ENCODE peak calls at places on chromosomes 1 and 21, in eight cellular contexts. N, S, V, J, P, R, Z and H are unnamed samples. For H3K27me3, the result is how much of the 10 kb centered on the place peaks cover.

GRCh38 chr1:25879675-25880074 is 4.2 kb upstream of the PAQR7 start:
- DNase-seq in Z (no peak), P (no peak), N (no peak), R (peak), J (no peak), V (no peak), S (no peak), H (no peak)

GRCh38 chr21:16007933-16008332 is 278.2 kb downstream of the USP25 start:
- DNase-seq in J (no peak), P (no peak), N (no peak), Z (no peak), V (no peak), S (no peak), R (no peak), H (no peak)

GRCh38 chr1:155125946-155126493 is 1.7 kb upstream of the EFNA1 start:
- DNase-seq in N (no peak), P (no peak), Z (peak), V (no peak), R (peak), J (peak), S (peak), H (no peak)

GRCh38 chr1:89945852-89946476 is 48.9 kb upstream of the ZNF326 start:
- DNase-seq in Z (no peak), R (no peak), P (no peak), S (no peak), J (no peak), N (no peak), V (peak), H (peak)

GRCh38 chr1:81478217-81478616 is 322.5 kb upstream of the ADGRL2 start:
- DNase-seq in R (peak), S (no peak), Z (peak), J (no peak), V (no peak), N (no peak), P (no peak), H (no peak)

GRCh38 chr1:26913754-26914619 is at the start of gene NR0B2:
- DNase-seq in V (no peak), Z (peak), P (no peak), S (no peak), R (peak), J (peak), N (no peak), H (no peak)

GRCh38 chr1:67861856-67862516 is 28.7 kb upstream of the GNG12 start:
- DNase-seq in N (no peak), J (no peak), S (no peak), P (no peak), Z (no peak), R (no peak), V (no peak), H (no peak)

GRCh38 chr1:172254521-172255222 is 165.8 kb upstream of the C1orf105 start:
- DNase-seq in V (peak), P (peak), N (no peak), R (no peak), Z (no peak), J (no peak), S (no peak), H (no peak)

GRCh38 chr1:226187380-226187779 is 839 bp upstream of the ACBD3 start:
- DNase-seq in V (no peak), N (no peak), R (no peak), Z (no peak), P (no peak), S (no peak), J (no peak), H (no peak)
- H3K4me3 ChIP-seq in V (no peak), N (peak), R (no peak), Z (peak), P (peak), S (peak), J (peak), H (peak)

GRCh38 chr21:44753357-44753756 is 42.0 kb upstream of the TSPEAR start:
- DNase-seq in N (no peak), R (no peak), S (no peak), V (no peak), P (no peak), Z (no peak), J (no peak), H (no peak)
- H3K27me3 ChIP-seq in N (under half), R (under half), S (under half), V (under half), P (under half), Z (under half), J (under half), H (under half)

GRCh38 chr1:5713101-5713820 is 279.0 kb downstream of the NPHP4 start:
- DNase-seq in R (no peak), S (no peak), P (no peak), J (peak), N (no peak), Z (no peak), V (no peak), H (no peak)
- H3K4me3 ChIP-seq in R (no peak), S (no peak), P (no peak), J (no peak), N (no peak), Z (no peak), V (no peak), H (no peak)

GRCh38 chr21:44926364-44927101 is 5.8 kb upstream of the ITGB2 start:
- DNase-seq in V (peak), R (no peak), S (no peak), N (peak), Z (peak), J (peak), P (no peak), H (no peak)

GRCh38 chr21:44927259-44927586 is 6.5 kb upstream of the ITGB2 start:
- DNase-seq in Z (no peak), S (no peak), R (no peak), N (no peak), V (no peak), J (no peak), P (no peak), H (no peak)

GRCh38 chr21:44924611-44925010 is 3.9 kb upstream of the ITGB2 start:
- DNase-seq in J (no peak), V (no peak), S (no peak), R (no peak), P (peak), N (no peak), Z (peak), H (no peak)

GRCh38 chr21:44923481-44924084 is 2.9 kb upstream of the ITGB2 start:
- DNase-seq in S (no peak), Z (no peak), J (no peak), R (no peak), N (no peak), P (no peak), V (no peak), H (no peak)

DNA sequence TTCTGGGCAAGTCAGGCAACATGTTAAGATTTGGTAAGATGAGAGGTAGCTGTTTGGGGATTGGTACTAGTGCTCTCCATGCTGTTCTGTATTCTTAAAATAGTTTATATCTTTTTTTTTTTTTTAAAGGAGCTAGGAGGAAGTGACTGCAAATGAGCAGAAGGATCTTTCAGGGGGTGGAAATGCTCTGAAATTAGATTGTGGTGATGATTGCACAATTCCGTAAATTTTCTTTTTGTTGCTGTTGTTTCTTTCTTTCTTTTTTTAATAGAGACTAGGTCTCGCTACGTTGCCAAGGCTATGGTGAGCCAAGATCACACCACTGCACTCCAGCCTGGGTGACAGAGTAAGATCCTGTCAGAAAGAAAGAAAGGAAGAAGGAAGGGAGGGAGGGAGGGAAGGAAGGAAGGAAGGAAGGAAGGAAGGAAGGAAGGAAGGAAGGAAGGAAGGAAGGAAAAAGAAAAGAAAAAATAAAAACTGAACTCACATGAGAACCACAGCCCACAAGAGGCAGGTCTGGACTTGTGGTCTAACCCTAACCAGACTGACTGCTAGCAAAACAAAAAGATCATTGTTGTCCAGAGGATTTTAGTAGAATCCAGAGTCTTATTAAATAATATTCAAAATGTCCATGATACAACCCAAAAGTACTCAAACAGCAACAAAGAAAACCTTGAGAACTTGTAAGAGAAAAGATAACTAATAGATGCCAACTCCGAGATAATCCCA is 4.5 kb upstream of the ITGB2 start:
- DNase-seq in V (peak), Z (no peak), P (peak), S (no peak), N (no peak), J (peak), R (no peak), H (no peak)
- H3K27me3 ChIP-seq in V (under half), Z (half or more), P (under half), S (half or more), N (under half), J (under half), R (under half), H (under half)

DNA sequence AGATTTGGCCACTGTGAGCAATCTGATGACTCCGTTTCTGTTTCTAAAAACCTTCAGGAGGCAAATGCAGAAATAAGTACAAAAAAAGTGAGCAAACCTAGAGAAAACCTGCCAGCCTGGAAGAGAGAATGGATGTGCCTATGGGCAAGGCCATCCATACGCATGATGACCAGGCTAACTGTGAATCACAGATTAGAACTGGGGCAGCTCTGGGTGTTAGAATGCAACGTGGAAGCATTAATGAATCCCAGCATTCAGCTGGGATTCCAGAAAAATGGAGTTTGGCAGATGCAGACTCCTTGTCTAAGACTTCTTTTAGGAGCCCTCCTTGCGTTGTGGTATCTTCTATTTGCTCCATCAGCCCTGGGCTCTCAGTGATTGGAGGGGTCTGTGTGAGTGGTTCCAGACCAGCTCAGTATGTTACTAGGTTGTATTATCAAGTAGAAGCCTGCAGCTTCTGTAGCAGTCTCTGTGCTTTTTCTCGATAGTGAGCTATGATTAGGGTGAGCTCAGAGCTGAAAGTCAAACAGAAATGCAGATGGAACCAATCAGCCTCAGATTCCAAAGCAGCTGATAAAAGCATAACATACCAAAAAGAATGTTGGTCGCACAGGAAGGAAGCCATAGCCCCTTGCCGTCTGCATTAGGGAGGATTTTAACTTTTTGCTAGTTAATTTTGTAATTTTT is 154.0 kb downstream of the PSMG1 start:
- DNase-seq in P (no peak), R (no peak), Z (no peak), N (no peak), V (no peak), S (no peak), J (no peak), H (no peak)
- H3K4me3 ChIP-seq in P (no peak), R (no peak), Z (no peak), N (no peak), V (no peak), S (no peak), J (no peak), H (no peak)

DNA sequence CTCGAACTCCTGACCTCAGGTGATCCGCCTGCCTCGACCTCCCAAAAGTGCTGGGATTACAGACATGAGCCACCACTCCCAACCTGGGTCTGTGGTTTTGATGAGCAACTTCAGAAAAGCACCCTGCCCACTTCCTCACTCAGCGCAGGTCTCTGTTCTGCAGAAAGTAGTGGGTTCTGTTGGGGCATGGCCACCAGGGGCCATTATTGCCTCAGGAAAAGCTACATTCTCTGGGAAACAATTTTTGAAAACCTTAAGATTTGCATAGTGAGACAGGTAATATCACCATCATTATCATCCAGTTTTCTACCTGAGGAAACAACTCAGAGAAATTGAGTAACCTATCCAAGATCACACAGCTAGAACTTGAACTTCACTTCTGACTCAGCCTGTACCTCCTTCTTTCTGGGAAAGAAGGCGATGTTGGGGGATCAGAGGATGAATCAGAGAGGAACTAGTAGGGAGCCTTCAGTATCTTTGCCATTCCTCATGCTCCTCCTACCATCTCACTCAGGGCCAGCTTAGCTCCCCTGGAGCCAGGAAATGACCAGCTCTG is 7.1 kb upstream of the NES start:
- DNase-seq in Z (no peak), N (no peak), V (peak), J (no peak), S (no peak), R (no peak), P (no peak), H (no peak)
- H3K27me3 ChIP-seq in Z (half or more), N (under half), V (under half), J (half or more), S (under half), R (under half), P (under half), H (under half)

GRCh38 chr1:179774033-179774432 is 30.9 kb downstream of the FAM163A start:
- DNase-seq in V (no peak), S (no peak), R (no peak), J (no peak), Z (no peak), N (no peak), P (no peak), H (no peak)

GRCh38 chr1:179773264-179773663 is 30.2 kb downstream of the FAM163A start:
- DNase-seq in Z (no peak), P (no peak), S (no peak), J (no peak), N (no peak), R (no peak), V (no peak), H (no peak)

GRCh38 chr1:179776831-179777230 is 33.7 kb downstream of the FAM163A start:
- DNase-seq in Z (no peak), N (no peak), R (no peak), J (no peak), S (no peak), V (peak), P (no peak), H (no peak)

GRCh38 chr1:179777731-179778130 is 34.6 kb downstream of the FAM163A start:
- DNase-seq in J (no peak), V (no peak), Z (no peak), R (no peak), S (no peak), N (no peak), P (no peak), H (no peak)

DNA sequence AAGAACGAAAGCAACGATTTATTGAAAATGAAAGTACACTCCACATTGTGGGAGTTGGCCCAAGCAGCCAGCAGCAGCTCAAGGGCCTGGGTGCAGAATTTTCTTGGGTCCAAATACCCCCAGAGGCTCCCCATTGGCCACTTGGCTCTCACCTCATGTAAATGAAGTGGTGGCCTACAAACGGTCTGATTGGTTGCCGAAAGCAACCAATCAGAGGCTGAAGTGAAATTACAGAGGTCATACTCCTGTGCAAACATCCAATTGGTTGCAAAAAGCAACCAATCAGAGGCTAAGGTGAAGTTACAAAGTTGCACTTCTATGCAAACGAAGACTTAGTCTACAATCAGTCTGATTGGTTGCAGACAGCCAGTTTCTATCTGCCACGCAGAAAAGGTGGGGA is 31.9 kb downstream of the FAM163A start:
- DNase-seq in J (no peak), N (no peak), P (no peak), V (no peak), Z (no peak), R (no peak), S (no peak), H (no peak)
- H3K4me3 ChIP-seq in J (no peak), N (no peak), P (no peak), V (no peak), Z (no peak), R (no peak), S (no peak), H (no peak)

GRCh38 chr1:49686107-49686506 is 337.6 kb downstream of the AGBL4 start:
- DNase-seq in N (no peak), Z (no peak), S (no peak), V (peak), P (no peak), R (no peak), J (no peak), H (no peak)
- H3K27me3 ChIP-seq in N (under half), Z (under half), S (under half), V (under half), P (under half), R (under half), J (under half), H (under half)

DNA sequence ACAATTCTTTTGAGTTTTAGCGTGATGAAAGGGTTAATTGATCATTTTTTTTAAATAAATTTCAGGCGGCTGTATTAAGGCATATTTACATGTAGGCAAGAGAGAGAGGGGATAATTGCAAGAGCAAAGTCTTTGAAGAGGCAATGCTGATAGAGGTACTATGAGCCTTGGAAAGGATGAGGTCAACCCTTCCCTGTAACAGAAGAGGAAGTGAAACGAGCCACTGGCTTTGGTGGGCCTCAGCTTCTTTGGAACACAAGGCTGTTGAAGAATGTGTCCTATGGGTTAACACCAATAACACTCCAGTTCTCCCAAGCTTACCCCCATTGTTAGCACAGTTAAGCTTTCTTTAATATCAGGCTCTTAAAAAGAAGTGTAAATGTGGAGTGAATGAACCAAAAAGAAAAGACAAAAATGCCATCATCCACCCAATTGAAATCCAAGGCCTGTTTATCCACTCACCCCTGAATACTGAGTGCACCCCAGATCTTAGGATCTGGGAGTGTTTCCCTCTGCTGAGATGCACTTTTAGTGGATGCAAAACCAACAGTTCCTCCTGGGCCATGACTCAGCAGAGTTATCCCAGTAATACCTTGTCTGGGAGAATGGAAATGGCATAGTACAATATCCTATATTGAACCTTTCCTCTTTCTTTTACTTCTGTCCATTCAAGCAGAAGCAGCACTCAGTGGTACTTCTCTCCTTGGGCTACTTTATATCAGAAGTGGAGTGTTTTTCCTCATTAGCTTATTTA is 216.4 kb downstream of the SLC44A5 start:
- DNase-seq in V (no peak), R (no peak), J (no peak), N (no peak), S (no peak), P (no peak), Z (no peak), H (no peak)
- H3K4me3 ChIP-seq in V (no peak), R (no peak), J (no peak), N (no peak), S (no peak), P (no peak), Z (no peak), H (no peak)